ENCODE peak calls at places on chromosomes 11 and 22, in five cellular contexts. U, M, R, D and P are unnamed samples.

GRCh38 chr22:47198801-47199251 is 436.4 kb downstream of the TBC1D22A start:
- DNase-seq in U (no peak), M (no peak), R (no peak), D (no peak), P (no peak)

GRCh38 chr22:50252081-50253045 is 1.3 kb upstream of the HDAC10 start:
- DNase-seq in U (peak; percentile 39), M (peak; percentile 87), R (peak; percentile 83), D (peak; percentile 64), P (peak; percentile 87)

GRCh38 chr22:45105281-45105700 is 58.4 kb upstream of the NUP50 start:
- DNase-seq in U (peak; percentile 35), M (no peak), R (no peak), D (no peak), P (no peak)

GRCh38 chr11:64542172-64543125 is 48.6 kb upstream of the SLC22A12 start:
- DNase-seq in U (no peak), M (no peak), R (no peak), D (no peak), P (no peak)

GRCh38 chr11:118921121-118921928 is 4.4 kb downstream of the BCL9L start:
- DNase-seq in U (peak; percentile 94), M (peak; percentile 63), R (peak; percentile 77), D (peak; percentile 97), P (peak; percentile 78)

GRCh38 chr11:131246589-131247164 is 123.7 kb upstream of the NTM start:
- DNase-seq in U (peak; percentile 4), M (peak; percentile 86), R (peak; percentile 81), D (no peak), P (peak; percentile 93)

GRCh38 chr22:42343136-42343484 is 72.7 kb upstream of the TCF20 start:
- DNase-seq in U (no peak), M (no peak), R (no peak), D (no peak), P (peak; percentile 48)

GRCh38 chr11:93344855-93345333 is 14.4 kb downstream of the DEUP1 start:
- DNase-seq in U (peak; percentile 9), M (no peak), R (no peak), D (no peak), P (no peak)

GRCh38 chr22:17384612-17385345 is 15.5 kb downstream of the CECR2 start:
- DNase-seq in U (no peak), M (no peak), R (no peak), D (no peak), P (no peak)

GRCh38 chr11:69310934-69311766 is 17.2 kb downstream of the MYEOV start:
- DNase-seq in U (no peak), M (no peak), R (no peak), D (no peak), P (no peak)

GRCh38 chr11:120539681-120540369 is 28.3 kb downstream of the GRIK4 start:
- DNase-seq in U (no peak), M (no peak), R (no peak), D (peak; percentile 28), P (no peak)

GRCh38 chr22:37927129-37927936 is 21.2 kb downstream of the MICALL1 start:
- DNase-seq in U (no peak), M (no peak), R (no peak), D (no peak), P (no peak)

GRCh38 chr22:50726643-50727340 is 11.2 kb upstream of the ACR start:
- DNase-seq in U (peak; percentile 21), M (no peak), R (no peak), D (no peak), P (peak; percentile 51)

GRCh38 chr11:60803273-60803936 is 18.3 kb downstream of the MS4A10 start:
- DNase-seq in U (no peak), M (no peak), R (no peak), D (no peak), P (peak; percentile 6)
- H3K27me3 ChIP-seq in U (peaks cover 21% of the 10 kb centered on the region), M (no peaks in the 10 kb centered on the region), R (peaks cover 7% of the 10 kb centered on the region), D (peaks cover 8% of the 10 kb centered on the region), P (no peaks in the 10 kb centered on the region)

DNA sequence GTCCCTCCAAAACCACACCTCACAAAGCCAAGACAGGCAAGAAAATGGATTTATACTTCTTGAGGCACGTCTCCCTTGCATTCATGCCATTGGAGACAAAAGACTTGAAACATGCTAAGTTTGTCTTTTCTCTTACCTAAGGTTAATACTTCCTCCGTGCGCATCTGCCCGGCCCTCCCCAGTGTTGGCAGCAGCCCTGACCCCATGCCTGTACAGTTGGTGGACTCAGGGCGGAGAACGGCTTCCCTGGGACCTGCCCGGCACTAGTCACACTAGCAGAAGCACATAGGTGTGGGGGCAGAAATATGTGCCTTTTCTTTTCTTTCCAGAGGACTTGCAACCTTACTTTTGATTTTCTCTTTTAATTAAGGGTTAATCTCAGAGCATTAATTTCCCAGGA is 45.2 kb upstream of the FLI1 start:
- DNase-seq in U (no peak), M (no peak), R (no peak), D (no peak), P (no peak)
- TF ChIP-seq CTCF in U (no peak), M (no peak), R (no peak), D (no peak), P (no peak)

GRCh38 chr22:24190566-24191208 is 9.4 kb downstream of the SUSD2 start:
- DNase-seq in U (no peak), M (no peak), R (no peak), D (no peak), P (no peak)
- H2AFZ ChIP-seq in U (no peak overlapping the region), M (no peak overlapping the region), R (no peak overlapping the region), D (no peak overlapping the region), P (no peak overlapping the region)

GRCh38 chr11:7677071-7677470 is 3.8 kb upstream of the CYB5R2 start:
- DNase-seq in U (no peak), M (no peak), R (no peak), D (no peak), P (no peak)
- H3K27me3 ChIP-seq in U (peaks cover 22% of the 10 kb centered on the region), M (no peaks in the 10 kb centered on the region), R (peaks cover 10% of the 10 kb centered on the region), D (no peaks in the 10 kb centered on the region), P (no peaks in the 10 kb centered on the region)